ENCODE peak calls at places on chromosomes 6 and 20, in nine cellular contexts. M is SK-N-SH, V is lung, Q is IMR-90, H is tibial artery, K is WTC11, U is GM10248, A is left lung, L is transverse colon. G is an unnamed sample.

GRCh38 chr6:100504786-100505737 is 40.3 kb upstream of the SIM1 start:
- DNase-seq in V (no peak), U (no peak), Q (peak), L (no peak), M (no peak), A (no peak), K (no peak), H (no peak), G (no peak)

GRCh38 chr20:401682-402495 is 6.2 kb upstream of the RBCK1 start:
- DNase-seq in M (no peak), A (no peak), U (no peak), Q (peak), H (no peak), L (peak), K (no peak), V (no peak), G (no peak)

GRCh38 chr20:23444859-23445258 is 5.4 kb downstream of the CSTL1 start:
- DNase-seq in L (no peak), U (no peak), K (no peak), V (no peak), Q (no peak), A (no peak), M (no peak), H (no peak), G (no peak)

GRCh38 chr6:30684386-30685156 is 1.9 kb downstream of the PPP1R18 start:
- DNase-seq in L (peak), M (peak), K (no peak), Q (peak), V (no peak), A (peak), U (peak), H (peak), G (peak)

GRCh38 chr6:34459899-34460593 is 5.8 kb upstream of the PACSIN1 start:
- DNase-seq in K (peak), L (peak), M (peak), H (no peak), U (peak), Q (peak), V (peak), A (no peak), G (peak)

GRCh38 chr6:45991189-45991588 is 24.5 kb downstream of the CLIC5 start:
- DNase-seq in Q (no peak), H (no peak), U (no peak), V (no peak), K (peak), L (no peak), M (no peak), A (no peak), G (no peak)

GRCh38 chr6:116616757-116617093 is 446 bp downstream of the RSPH4A start:
- DNase-seq in L (peak), K (peak), A (no peak), M (peak), Q (no peak), U (peak), H (no peak), V (no peak), G (peak)

GRCh38 chr20:436476-436875 is 25.9 kb downstream of the TBC1D20 start:
- DNase-seq in L (no peak), K (no peak), M (no peak), U (no peak), H (no peak), V (no peak), A (no peak), Q (no peak), G (no peak)

DNA sequence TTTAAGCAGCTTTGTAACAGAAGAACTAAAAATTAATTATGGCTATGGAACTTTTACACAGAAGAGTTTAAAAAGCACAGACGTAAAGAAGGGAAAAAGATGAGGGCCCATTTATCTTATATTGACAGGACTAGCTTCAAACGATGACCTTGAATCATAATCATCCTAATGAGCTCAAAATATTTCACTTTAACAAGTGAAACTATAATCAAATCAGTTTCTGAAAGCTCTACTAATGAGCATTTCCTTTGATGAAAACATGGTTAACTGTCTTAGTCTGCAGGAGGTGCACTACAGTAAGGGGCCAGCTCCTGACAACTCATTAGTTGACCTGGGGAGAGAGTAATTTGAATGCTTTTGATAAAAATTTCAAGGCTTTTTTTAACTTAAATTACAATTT is 228.0 kb upstream of the DEFB112 start:
- DNase-seq in A (no peak), H (no peak), Q (no peak), L (no peak), K (no peak), M (no peak), U (no peak), V (no peak), G (no peak)
- TF ChIP-seq CTCF in A (no peak), H (no peak), Q (no peak), L (no peak), K (no peak), M (no peak), U (no peak), V (no peak), G (no peak)

DNA sequence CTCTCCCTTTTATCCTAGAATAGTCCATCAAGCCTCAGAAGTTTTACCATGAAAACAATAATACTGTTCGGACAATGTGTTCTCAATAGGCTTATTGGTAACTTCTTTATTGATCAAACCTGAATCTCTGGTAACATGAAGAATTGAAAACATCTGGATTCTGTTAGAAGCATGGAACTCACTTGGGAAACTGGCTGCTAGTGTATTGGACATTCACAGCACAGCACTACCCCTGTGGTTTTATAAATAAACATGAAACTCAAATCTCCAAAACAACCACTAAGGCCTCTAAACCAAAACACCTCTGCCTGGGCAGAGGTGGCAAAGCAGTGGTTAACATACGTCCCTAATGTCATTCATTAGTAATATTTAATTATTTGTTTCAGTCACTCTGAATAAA is 157.6 kb upstream of the KCNQ5 start:
- DNase-seq in L (no peak), M (no peak), A (no peak), K (no peak), Q (peak), V (no peak), H (no peak), U (no peak), G (no peak)
- TF ChIP-seq CTCF in L (no peak), M (no peak), A (no peak), K (no peak), Q (no peak), V (no peak), H (no peak), U (no peak), G (no peak)

DNA sequence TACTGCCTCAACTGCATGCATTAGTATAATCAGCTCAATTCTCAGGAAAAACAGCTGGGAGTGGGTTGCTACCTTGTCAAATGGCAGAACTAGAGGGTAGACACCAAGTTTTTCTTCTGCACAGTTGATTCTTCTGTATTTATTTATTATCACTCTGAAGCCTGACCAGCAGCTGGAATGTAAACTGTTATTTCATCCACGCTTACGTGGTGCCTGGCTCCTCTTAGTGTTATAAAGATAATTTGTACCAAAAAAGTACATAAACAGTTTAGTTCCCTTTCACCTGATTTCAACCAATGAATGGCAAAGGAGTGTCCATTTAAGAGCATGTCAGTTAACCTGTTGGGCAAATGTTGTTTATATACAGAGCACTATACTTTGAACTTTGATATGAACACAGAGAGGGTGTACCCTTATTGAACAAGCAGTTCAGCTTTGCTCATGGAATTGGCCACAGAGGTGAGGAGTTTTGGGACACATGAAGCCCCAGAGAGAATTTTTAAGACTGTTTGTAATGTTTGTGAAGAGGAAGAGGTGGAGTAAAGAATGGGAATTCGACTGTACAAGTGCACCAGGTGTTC is 7.1 kb upstream of the CTCFL start:
- DNase-seq in H (no peak), A (no peak), L (peak), V (no peak), Q (no peak), U (no peak), K (no peak), M (no peak), G (no peak)
- TF ChIP-seq CTCF in H (no peak), A (no peak), L (no peak), V (no peak), Q (no peak), U (no peak), K (no peak), M (no peak), G (no peak)

GRCh38 chr20:55417797-55418196 is 587.5 kb downstream of the CBLN4 start:
- DNase-seq in L (no peak), M (peak), V (no peak), A (no peak), H (no peak), K (no peak), U (no peak), Q (no peak), G (no peak)

GRCh38 chr20:55415567-55416142 is 589.7 kb downstream of the CBLN4 start:
- DNase-seq in U (no peak), H (no peak), L (no peak), M (peak), Q (no peak), V (no peak), K (no peak), A (no peak), G (no peak)
- TF ChIP-seq CTCF in U (peak), H (peak), L (peak), M (peak), Q (no peak), V (no peak), K (no peak), A (no peak), G (no peak)

DNA sequence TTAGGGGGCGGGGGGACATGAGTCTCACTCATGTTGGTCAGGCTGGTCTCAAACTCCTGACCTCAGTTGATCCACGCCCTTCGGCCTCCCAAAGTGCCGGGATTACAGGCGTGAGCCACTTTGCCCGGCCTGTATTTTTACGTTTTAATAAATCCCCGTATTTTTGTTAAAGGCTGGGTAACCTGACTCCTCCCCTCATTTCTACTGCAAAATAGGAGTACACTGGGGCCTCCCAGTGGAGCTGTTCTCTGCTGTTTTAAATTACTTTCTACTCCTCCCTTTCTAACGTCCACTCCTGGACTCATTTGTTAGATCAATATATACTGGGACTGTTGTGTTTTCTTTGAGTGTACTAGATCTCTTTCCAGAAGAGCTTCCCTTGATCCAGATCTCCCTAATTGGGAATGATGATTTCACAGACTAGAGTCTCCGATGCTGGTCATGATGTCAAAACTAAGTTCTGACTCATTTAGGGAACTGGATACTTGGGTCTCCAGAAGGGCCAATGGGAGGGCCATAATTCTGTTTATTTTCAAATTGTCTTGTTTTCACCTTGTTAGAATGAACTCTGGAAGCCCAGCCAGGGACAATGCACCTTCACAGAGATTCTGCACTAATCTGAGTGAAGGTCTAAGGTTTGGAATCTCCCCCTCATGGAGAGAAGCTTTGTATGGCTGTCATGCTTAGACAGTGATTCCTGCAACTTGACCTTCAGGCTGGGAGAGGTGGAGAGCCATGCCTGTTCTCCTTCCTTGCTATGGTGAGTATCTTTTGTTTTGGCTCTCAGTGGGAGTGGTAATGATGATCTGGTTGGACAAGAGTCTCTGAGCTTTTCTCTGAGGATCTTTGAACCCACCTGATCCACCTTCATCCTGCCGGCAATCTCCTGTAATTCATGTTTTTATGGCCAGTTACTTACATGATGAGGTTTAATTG is 9.4 kb downstream of the HSPA1B start:
- DNase-seq in M (no peak), L (peak), H (no peak), V (no peak), K (no peak), A (no peak), U (no peak), Q (peak), G (no peak)
- TF ChIP-seq CTCF in M (peak), L (no peak), H (no peak), V (no peak), K (no peak), A (no peak), U (no peak), Q (peak), G (no peak)

GRCh38 chr6:32153252-32153834 is 598 bp upstream of the PPT2 start:
- DNase-seq in M (peak), V (peak), Q (peak), U (no peak), K (peak), H (peak), L (no peak), A (no peak), G (peak)

GRCh38 chr6:32156891-32157290 is 3.0 kb downstream of the PPT2 start:
- DNase-seq in M (no peak), L (no peak), U (no peak), A (no peak), H (no peak), Q (no peak), V (no peak), K (no peak), G (no peak)

GRCh38 chr6:32153835-32154513 is at the start of gene PPT2:
- DNase-seq in A (no peak), M (peak), U (peak), Q (peak), V (peak), K (peak), H (peak), L (peak), G (peak)

GRCh38 chr6:32152414-32153251 is 894 bp upstream of the PRRT1 start:
- DNase-seq in A (no peak), M (peak), Q (peak), L (no peak), H (no peak), K (no peak), V (no peak), U (no peak), G (peak)

GRCh38 chr6:32154514-32155161 is 697 bp downstream of the PPT2 start:
- DNase-seq in H (peak), U (peak), K (peak), A (peak), V (peak), M (peak), L (peak), Q (peak), G (peak)
- TF ChIP-seq CTCF in H (peak), U (peak), K (no peak), A (peak), V (peak), M (peak), L (peak), Q (peak), G (peak)

DNA sequence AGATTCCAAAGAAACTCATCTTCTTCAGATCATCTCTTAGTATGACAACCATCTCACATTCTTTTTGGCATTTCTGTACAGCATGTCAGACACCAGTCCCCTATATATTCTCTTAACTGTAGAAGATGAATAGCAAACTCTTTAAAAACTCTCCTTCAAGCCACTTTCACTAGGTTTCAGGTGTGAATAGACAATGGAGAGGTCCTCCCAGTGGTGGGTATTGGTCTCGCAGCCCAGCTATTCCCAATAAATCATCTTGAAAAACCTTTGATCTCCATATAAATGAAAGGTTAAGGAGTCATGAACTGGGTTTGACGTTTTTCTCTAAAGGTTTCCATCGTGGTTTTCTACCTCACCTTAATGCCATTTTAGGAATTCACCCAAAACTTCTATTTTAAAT is 180.0 kb downstream of the GJA1 start:
- DNase-seq in V (no peak), H (no peak), A (no peak), Q (no peak), U (no peak), M (no peak), L (no peak), K (peak), G (no peak)
- TF ChIP-seq CTCF in V (no peak), H (no peak), A (no peak), Q (peak), U (no peak), M (peak), L (no peak), K (peak), G (no peak)

GRCh38 chr20:54668271-54669053 is 193.1 kb downstream of the DOK5 start:
- DNase-seq in H (no peak), K (peak), Q (peak), A (no peak), V (no peak), U (peak), L (peak), M (peak), G (peak)
- TF ChIP-seq CTCF in H (peak), K (peak), Q (peak), A (peak), V (no peak), U (peak), L (peak), M (peak), G (peak)

DNA sequence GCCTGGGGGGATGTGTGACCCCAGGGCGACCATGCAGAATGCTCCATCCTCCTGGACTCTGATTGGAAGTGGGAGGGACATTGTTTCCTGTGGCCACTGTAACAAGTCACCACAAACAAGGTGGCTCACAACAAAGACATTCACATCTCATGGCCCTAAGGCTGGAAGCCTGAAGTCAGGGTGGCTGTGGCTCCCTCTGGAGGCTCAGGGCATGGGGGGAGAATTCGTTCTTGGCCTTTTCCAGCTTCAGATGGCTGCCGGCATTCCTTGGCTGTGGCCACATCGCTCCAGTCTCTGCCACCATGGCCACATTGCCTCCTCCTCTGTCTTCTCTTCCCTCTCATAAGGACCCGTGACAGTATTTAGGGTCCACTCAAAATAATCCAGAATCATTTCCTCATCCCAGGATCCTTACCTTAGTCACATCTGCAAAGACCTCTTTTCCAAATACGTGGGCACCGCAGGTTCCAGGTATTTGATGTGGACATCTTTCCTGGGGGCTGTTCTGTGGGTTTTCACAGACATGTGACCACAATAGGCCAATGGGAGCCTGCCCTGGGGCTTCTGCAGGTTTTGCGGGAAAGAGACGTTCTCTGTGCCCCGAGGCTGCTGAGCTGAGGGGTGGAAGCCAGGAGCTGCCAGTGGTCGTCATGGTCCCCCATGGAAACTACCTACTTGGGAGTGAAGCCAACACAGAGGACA is 249.3 kb downstream of the PREX1 start:
- DNase-seq in L (no peak), K (no peak), A (no peak), H (no peak), U (no peak), Q (no peak), M (no peak), V (no peak), G (no peak)
- TF ChIP-seq CTCF in L (no peak), K (no peak), A (no peak), H (no peak), U (peak), Q (no peak), M (no peak), V (no peak), G (no peak)

DNA sequence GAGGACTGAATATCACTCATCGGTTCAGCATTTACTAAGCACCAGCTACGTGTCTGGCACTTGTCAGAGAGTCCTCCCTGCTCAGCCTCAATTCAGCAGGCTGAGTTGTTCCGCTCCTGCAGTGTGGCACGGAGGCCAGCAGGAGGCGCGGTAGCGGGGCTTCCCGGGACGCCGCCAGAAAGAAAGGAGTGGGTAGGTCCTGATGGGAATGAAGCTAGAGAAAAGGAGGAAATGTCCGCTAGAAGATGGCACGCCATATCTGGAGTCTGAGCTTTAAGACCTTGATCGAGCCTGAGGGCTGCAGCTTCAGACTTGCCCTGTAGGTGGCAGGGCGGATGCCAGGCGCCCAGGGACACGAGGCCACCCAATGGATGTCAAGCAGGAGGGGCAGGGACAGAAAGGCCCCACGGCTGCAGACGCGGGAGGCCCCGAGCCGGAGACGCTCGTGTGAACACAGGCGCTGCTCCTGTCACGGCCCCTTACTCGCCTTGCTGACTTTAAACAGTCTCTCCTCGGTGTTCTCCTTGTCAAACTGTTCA is 18.7 kb downstream of the SERPINB6 start:
- DNase-seq in A (peak), K (peak), L (peak), M (peak), Q (peak), H (peak), U (peak), V (peak), G (peak)
- TF ChIP-seq CTCF in A (peak), K (peak), L (peak), M (peak), Q (peak), H (peak), U (peak), V (peak), G (peak)

G was measured in glutamatergic neuron.